ENCODE peak calls at places on chromosome 18, in six cellular contexts. One of them, this sample, is unnamed.

GRCh38 chr18:59072727-59073421 is 66.8 kb upstream of the SEC11C start:
- DNase-seq in LoVo: no peak
- DNase-seq in astrocyte of the spinal cord: no peak
- DNase-seq in NAMALWA: no peak
- DNase-seq in brain microvascular endothelial cell: no peak
- DNase-seq in NCI-H1417: no peak
- DNase-seq in this sample: no peak

GRCh38 chr18:21996261-21996892 is 173.0 kb upstream of the GATA6 start:
- DNase-seq in NAMALWA: no peak
- DNase-seq in NCI-H1417: no peak
- DNase-seq in LoVo: peak; percentile 22
- DNase-seq in brain microvascular endothelial cell: no peak
- DNase-seq in astrocyte of the spinal cord: no peak
- DNase-seq in this sample: peak; percentile 95

GRCh38 chr18:67669993-67670671 is 153.6 kb upstream of the DSEL start:
- DNase-seq in astrocyte of the spinal cord: peak; percentile 69
- DNase-seq in NCI-H1417: no peak
- DNase-seq in brain microvascular endothelial cell: peak; percentile 86
- DNase-seq in NAMALWA: no peak
- DNase-seq in LoVo: no peak
- DNase-seq in this sample: no peak

GRCh38 chr18:37711990-37712389 is 146.4 kb upstream of the CELF4 start:
- DNase-seq in brain microvascular endothelial cell: no peak
- DNase-seq in LoVo: no peak
- DNase-seq in NCI-H1417: no peak
- DNase-seq in NAMALWA: no peak
- DNase-seq in astrocyte of the spinal cord: no peak
- DNase-seq in this sample: no peak

GRCh38 chr18:24942144-24942543 is 409.8 kb downstream of the ZNF521 start:
- DNase-seq in astrocyte of the spinal cord: no peak
- DNase-seq in NAMALWA: no peak
- DNase-seq in brain microvascular endothelial cell: no peak
- DNase-seq in LoVo: no peak
- DNase-seq in NCI-H1417: peak; percentile 21
- DNase-seq in this sample: no peak

GRCh38 chr18:79962835-79963657 is 1.4 kb upstream of the HSBP1L1 start:
- DNase-seq in astrocyte of the spinal cord: no peak
- DNase-seq in LoVo: peak; percentile 13
- DNase-seq in NAMALWA: no peak
- DNase-seq in NCI-H1417: no peak
- DNase-seq in brain microvascular endothelial cell: no peak
- DNase-seq in this sample: no peak

GRCh38 chr18:8609711-8610441 is 639 bp downstream of the RAB12 start:
- DNase-seq in brain microvascular endothelial cell: no peak
- DNase-seq in NAMALWA: peak; percentile 20
- DNase-seq in NCI-H1417: peak; percentile 67
- DNase-seq in astrocyte of the spinal cord: no peak
- DNase-seq in LoVo: peak; percentile 6
- DNase-seq in this sample: peak; percentile 19

GRCh38 chr18:31303771-31304170 is 14.2 kb upstream of the DSG1 start:
- DNase-seq in astrocyte of the spinal cord: peak; percentile 9
- DNase-seq in brain microvascular endothelial cell: no peak
- DNase-seq in NCI-H1417: no peak
- DNase-seq in LoVo: no peak
- DNase-seq in NAMALWA: no peak
- DNase-seq in this sample: no peak

This sample was measured in small intestine.